ENCODE peak calls at places on chromosomes 7 and 10, in nine cellular contexts. E is IMR-90; O is naive thymus-derived CD4-positive, alpha-beta T cell; B is SJSA1; D is GM23248; I is stomach; N is CD4-positive, CD25-positive, alpha-beta regulatory T cell; U is esophagus squamous epithelium; Z is tibial nerve. W is an unnamed sample. For H3K4me1, the result is how much of the 10 kb centered on the place peaks cover.

GRCh38 chr7:44386139-44386913 is 60.9 kb upstream of the CAMK2B start:
- DNase-seq in I (peak), Z (no peak), E (peak), O (no peak), N (no peak), U (no peak), B (peak), D (no peak), W (no peak)

GRCh38 chr7:10973942-10974716 is 457 bp downstream of the PHF14 start:
- DNase-seq in Z (no peak), N (no peak), U (no peak), E (peak), I (peak), O (no peak), D (peak), B (peak), W (no peak)

GRCh38 chr10:128000660-128001059 is 93.8 kb downstream of the PTPRE start:
- DNase-seq in E (no peak), O (no peak), B (no peak), N (no peak), Z (no peak), D (peak), U (no peak), I (no peak), W (no peak)

GRCh38 chr7:51309361-51310130 is 7.1 kb downstream of the COBL start:
- DNase-seq in B (no peak), O (no peak), N (no peak), E (no peak), Z (no peak), U (no peak), D (no peak), I (no peak), W (no peak)

GRCh38 chr7:1667566-1668485 is 2.3 kb upstream of the ELFN1 start:
- DNase-seq in B (no peak), Z (no peak), I (no peak), N (no peak), E (no peak), D (no peak), O (no peak), U (no peak), W (no peak)

GRCh38 chr7:99244942-99245341 is 27.7 kb upstream of the MYH16 start:
- DNase-seq in D (peak), O (no peak), Z (no peak), I (no peak), U (no peak), N (no peak), E (peak), B (no peak), W (no peak)

GRCh38 chr7:136086712-136087111 is 109.6 kb upstream of the MTPN start:
- DNase-seq in O (peak), E (peak), D (peak), Z (peak), U (no peak), I (peak), B (peak), N (no peak), W (peak)

GRCh38 chr7:140889645-140890044 is 35.1 kb downstream of the BRAF start:
- DNase-seq in U (no peak), O (no peak), N (no peak), D (no peak), B (no peak), E (no peak), I (no peak), Z (no peak), W (no peak)

GRCh38 chr10:75982611-75983369 is 551.4 kb downstream of the LRMDA start:
- DNase-seq in Z (no peak), O (no peak), B (no peak), D (peak), N (no peak), E (peak), U (no peak), I (peak), W (no peak)

GRCh38 chr7:24477807-24478655 is 95.2 kb upstream of the PALS2 start:
- DNase-seq in D (peak), B (peak), I (no peak), N (no peak), U (no peak), O (no peak), E (peak), Z (peak), W (no peak)

GRCh38 chr10:68955414-68955785 is 570 bp upstream of the DDX21 start:
- DNase-seq in E (no peak), D (peak), O (no peak), Z (no peak), N (no peak), U (no peak), I (no peak), B (no peak), W (no peak)

DNA sequence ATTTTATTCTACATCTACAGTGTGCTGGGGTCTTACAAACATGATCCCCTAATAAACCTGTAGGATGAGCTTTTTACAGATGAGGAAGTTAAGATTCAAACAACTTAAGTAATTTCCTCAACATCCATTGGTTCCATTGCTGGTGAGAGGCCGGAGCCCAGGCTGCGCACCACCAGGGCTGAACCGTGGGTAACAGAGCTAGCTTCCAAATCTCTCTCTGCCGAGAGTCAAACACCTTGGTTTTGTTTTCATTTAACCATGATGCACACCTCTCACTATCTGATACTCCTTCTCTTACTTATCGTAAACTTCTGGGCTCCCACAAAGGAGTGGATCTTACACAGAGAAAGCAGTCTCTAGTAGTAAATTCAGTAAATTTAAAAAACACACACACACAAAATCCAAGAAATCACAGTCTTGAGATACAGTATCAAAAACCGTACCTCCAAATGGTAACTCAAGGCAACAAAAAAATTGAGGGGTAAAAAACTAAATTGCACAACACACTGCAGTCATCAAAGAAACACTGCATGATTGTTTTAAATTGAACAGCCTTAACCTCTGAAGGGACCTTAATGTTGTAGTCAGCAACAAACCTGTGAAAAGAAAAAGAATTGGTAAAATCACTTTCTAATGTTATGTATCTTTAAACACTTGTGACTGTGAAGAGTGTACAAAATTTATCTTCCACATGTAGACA is 20.5 kb downstream of the SGMS1 start:
- DNase-seq in I (no peak), O (no peak), B (no peak), U (no peak), Z (no peak), E (no peak), D (peak), N (no peak), W (no peak)
- H3K4me1 ChIP-seq in I (under half), O (under half), B (under half), U (half or more), Z (half or more), E (under half), D (half or more), N (half or more), W (half or more)

GRCh38 chr7:38187794-38188472 is 9.9 kb downstream of the STARD3NL start:
- DNase-seq in D (no peak), N (no peak), B (no peak), Z (no peak), O (no peak), U (no peak), E (no peak), I (no peak), W (no peak)

GRCh38 chr7:38186593-38187314 is 8.7 kb downstream of the STARD3NL start:
- DNase-seq in D (peak), N (no peak), B (peak), U (no peak), E (peak), I (no peak), Z (no peak), O (no peak), W (no peak)

GRCh38 chr7:38190010-38190409 is 12.0 kb downstream of the STARD3NL start:
- DNase-seq in N (no peak), O (no peak), B (no peak), I (no peak), U (no peak), D (peak), E (peak), Z (no peak), W (no peak)

GRCh38 chr7:38191791-38192190 is 13.7 kb downstream of the STARD3NL start:
- DNase-seq in U (no peak), B (no peak), Z (no peak), D (no peak), E (no peak), I (no peak), O (no peak), N (no peak), W (no peak)

GRCh38 chr7:38189256-38189938 is 11.4 kb downstream of the STARD3NL start:
- DNase-seq in B (no peak), Z (no peak), E (peak), U (no peak), D (no peak), N (no peak), O (no peak), I (no peak), W (no peak)
- H3K4me1 ChIP-seq in B (half or more), Z (under half), E (under half), U (under half), D (under half), N (under half), O (under half), I (under half), W (under half)

DNA sequence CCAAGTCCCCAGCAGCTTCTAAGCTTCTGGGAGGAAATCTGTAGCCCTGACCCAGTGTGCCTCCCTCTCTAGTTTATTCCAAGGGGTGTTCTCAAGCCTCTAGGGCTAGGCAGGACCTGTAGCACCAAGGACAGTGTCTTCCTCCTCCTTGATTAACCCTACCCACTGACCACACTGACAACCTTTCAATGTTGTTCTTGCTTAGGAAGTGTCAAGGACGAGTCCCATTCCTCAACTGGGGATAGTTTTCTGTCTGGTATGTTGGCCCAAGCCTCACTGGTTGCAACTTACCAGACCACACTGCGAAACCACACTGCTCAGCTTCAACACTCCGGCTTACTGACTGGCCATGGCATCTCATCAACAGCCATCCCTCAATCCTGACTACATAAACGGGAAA is 100.0 kb downstream of the RNF216 start:
- DNase-seq in E (no peak), N (no peak), D (no peak), Z (no peak), U (no peak), B (no peak), O (no peak), I (no peak), W (no peak)
- H3K4me1 ChIP-seq in E (under half), N (under half), D (under half), Z (under half), U (half or more), B (half or more), O (under half), I (under half), W (half or more)

GRCh38 chr10:78720091-78720490 is 348.7 kb upstream of the ZMIZ1 start:
- DNase-seq in O (no peak), Z (no peak), E (no peak), N (no peak), U (no peak), D (no peak), I (no peak), B (no peak), W (no peak)
- H3K4me1 ChIP-seq in O (under half), Z (under half), E (under half), N (under half), U (under half), D (under half), I (under half), B (under half), W (under half)

DNA sequence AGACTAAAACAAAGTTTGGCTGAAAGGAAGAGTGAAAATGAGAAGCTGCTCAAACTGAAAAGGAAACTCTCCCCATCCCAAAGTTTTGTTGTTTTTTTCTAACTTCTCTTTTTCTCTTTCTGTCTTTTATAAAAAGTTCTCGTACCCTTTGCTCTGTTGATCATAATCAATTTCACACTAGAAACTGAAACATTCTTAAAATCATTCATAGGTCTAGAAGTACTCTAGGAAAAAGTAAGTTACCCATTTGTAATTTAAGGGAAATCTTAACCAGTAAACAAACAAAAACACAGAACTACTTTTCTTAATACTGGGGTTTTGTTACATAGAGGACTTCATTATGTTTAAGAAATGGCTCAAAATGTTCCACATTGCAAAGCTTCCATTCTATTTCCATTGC is 339.8 kb downstream of the SEMA3D start:
- DNase-seq in D (no peak), E (no peak), U (no peak), O (no peak), Z (no peak), B (no peak), I (no peak), N (no peak), W (no peak)
- H3K4me1 ChIP-seq in D (under half), E (under half), U (under half), O (under half), Z (under half), B (under half), I (under half), N (under half), W (under half)

GRCh38 chr10:79136227-79137005 is 67.7 kb downstream of the ZMIZ1 start:
- DNase-seq in O (no peak), E (no peak), N (no peak), B (no peak), D (no peak), Z (no peak), U (no peak), I (no peak), W (no peak)
- H3K4me1 ChIP-seq in O (under half), E (half or more), N (under half), B (under half), D (under half), Z (under half), U (half or more), I (half or more), W (under half)

GRCh38 chr7:36784991-36785940 is 61.0 kb upstream of the AOAH start:
- DNase-seq in Z (no peak), D (no peak), B (no peak), N (no peak), U (no peak), E (no peak), O (peak), I (peak), W (peak)
- H3K4me1 ChIP-seq in Z (under half), D (under half), B (under half), N (half or more), U (under half), E (under half), O (half or more), I (under half), W (half or more)

W was measured in CD4-positive, alpha-beta memory T cell.